ENCODE peak calls at places on chromosome 5, in five cellular contexts. U, X, H, I and L are unnamed samples.

GRCh38 chr5:149445739-149446369 is 66.8 kb upstream of the IL17B start:
- DNase-seq in U (no peak), X (no peak), H (no peak), I (no peak), L (no peak)

GRCh38 chr5:118009761-118010297 is 978.5 kb downstream of the DTWD2 start:
- DNase-seq in U (no peak), X (no peak), H (no peak), I (no peak), L (no peak)

GRCh38 chr5:25905646-25906045 is 1132.7 kb downstream of the CDH9 start:
- DNase-seq in U (no peak), X (no peak), H (no peak), I (no peak), L (no peak)

GRCh38 chr5:106376522-106376921 is 1294.2 kb downstream of the EFNA5 start:
- DNase-seq in U (no peak), X (no peak), H (no peak), I (no peak), L (no peak)

GRCh38 chr5:119527346-119527745 is 75.0 kb downstream of the HSD17B4 start:
- DNase-seq in U (no peak), X (no peak), H (no peak), I (no peak), L (no peak)

GRCh38 chr5:154989641-154990040 is 23.9 kb upstream of the KIF4B start:
- DNase-seq in U (no peak), X (no peak), H (no peak), I (no peak), L (no peak)

GRCh38 chr5:60522299-60522915 is 177.6 kb downstream of the DEPDC1B start:
- DNase-seq in U (no peak), X (no peak), H (no peak), I (no peak), L (no peak)

GRCh38 chr5:141650851-141651727 is at the start of gene FCHSD1:
- DNase-seq in U (peak; percentile 85), X (peak; percentile 73), H (peak; percentile 93), I (peak; percentile 98), L (peak; percentile 83)

GRCh38 chr5:37532976-37533740 is 154.0 kb downstream of the WDR70 start:
- DNase-seq in U (no peak), X (no peak), H (no peak), I (no peak), L (no peak)

GRCh38 chr5:111574316-111574715 is 62.0 kb upstream of the STARD4 start:
- DNase-seq in U (no peak), X (no peak), H (no peak), I (no peak), L (no peak)

GRCh38 chr5:76601470-76601869 is 21.7 kb downstream of the F2RL2 start:
- DNase-seq in U (no peak), X (no peak), H (peak; percentile 57), I (no peak), L (no peak)

GRCh38 chr5:154312571-154312970 is 122.0 kb downstream of the GALNT10 start:
- DNase-seq in U (no peak), X (no peak), H (no peak), I (no peak), L (no peak)

GRCh38 chr5:34022131-34022705 is 14.4 kb upstream of the AMACR start:
- DNase-seq in U (no peak), X (no peak), H (no peak), I (no peak), L (no peak)

GRCh38 chr5:157328277-157328912 is 62.5 kb downstream of the CYFIP2 start:
- DNase-seq in U (peak; percentile 46), X (peak; percentile 60), H (peak; percentile 72), I (peak; percentile 88), L (peak; percentile 24)

GRCh38 chr5:42888771-42889170 is 77.1 kb upstream of the SELENOP start:
- DNase-seq in U (no peak), X (no peak), H (no peak), I (no peak), L (no peak)

GRCh38 chr5:59390074-59390659 is 503.4 kb downstream of the PDE4D start:
- DNase-seq in U (no peak), X (no peak), H (peak; percentile 20), I (no peak), L (no peak)

GRCh38 chr5:135245521-135246499 is 153.2 kb downstream of the MACROH2A1 start:
- DNase-seq in U (no peak), X (peak; percentile 31), H (peak; percentile 39), I (peak; percentile 80), L (no peak)

GRCh38 chr5:36631161-36631560 is 24.8 kb downstream of the SLC1A3 start:
- DNase-seq in U (no peak), X (no peak), H (no peak), I (no peak), L (no peak)

GRCh38 chr5:135930029-135930948 is 24.5 kb downstream of the LECT2 start:
- DNase-seq in U (no peak), X (peak; percentile 64), H (peak; percentile 58), I (no peak), L (peak; percentile 46)

GRCh38 chr5:54659651-54660050 is 142.1 kb downstream of the SNX18 start:
- DNase-seq in U (no peak), X (no peak), H (no peak), I (no peak), L (no peak)

GRCh38 chr5:83654427-83654994 is 66.1 kb downstream of the HAPLN1 start:
- DNase-seq in U (no peak), X (no peak), H (no peak), I (no peak), L (no peak)

GRCh38 chr5:151614565-151614964 is 23.4 kb upstream of the FAT2 start:
- DNase-seq in U (no peak), X (no peak), H (no peak), I (no peak), L (no peak)

GRCh38 chr5:67201897-67202549 is 5.4 kb upstream of the CD180 start:
- DNase-seq in U (no peak), X (no peak), H (no peak), I (no peak), L (no peak)

GRCh38 chr5:121138495-121138907 is 674.4 kb downstream of the PRR16 start:
- DNase-seq in U (no peak), X (no peak), H (no peak), I (no peak), L (no peak)

GRCh38 chr5:15266841-15267240 is 233.1 kb upstream of the FBXL7 start:
- DNase-seq in U (no peak), X (no peak), H (no peak), I (no peak), L (no peak)

GRCh38 chr5:132802044-132802684 is 10.9 kb upstream of the SOWAHA start:
- DNase-seq in U (no peak), X (no peak), H (no peak), I (no peak), L (no peak)

GRCh38 chr5:159210306-159210722 is 961 bp upstream of the RNF145 start:
- DNase-seq in U (no peak), X (no peak), H (peak; percentile 29), I (no peak), L (no peak)

GRCh38 chr5:159208508-159209437 is 580 bp downstream of the RNF145 start:
- DNase-seq in U (no peak), X (peak; percentile 59), H (peak; percentile 33), I (peak; percentile 91), L (peak; percentile 15)

GRCh38 chr5:159210846-159211245 is 1.5 kb upstream of the RNF145 start:
- DNase-seq in U (no peak), X (no peak), H (no peak), I (no peak), L (no peak)

GRCh38 chr5:159207616-159208507 is 1.5 kb downstream of the RNF145 start:
- DNase-seq in U (peak; percentile 61), X (peak; percentile 81), H (peak; percentile 76), I (peak; percentile 95), L (peak; percentile 44)

DNA sequence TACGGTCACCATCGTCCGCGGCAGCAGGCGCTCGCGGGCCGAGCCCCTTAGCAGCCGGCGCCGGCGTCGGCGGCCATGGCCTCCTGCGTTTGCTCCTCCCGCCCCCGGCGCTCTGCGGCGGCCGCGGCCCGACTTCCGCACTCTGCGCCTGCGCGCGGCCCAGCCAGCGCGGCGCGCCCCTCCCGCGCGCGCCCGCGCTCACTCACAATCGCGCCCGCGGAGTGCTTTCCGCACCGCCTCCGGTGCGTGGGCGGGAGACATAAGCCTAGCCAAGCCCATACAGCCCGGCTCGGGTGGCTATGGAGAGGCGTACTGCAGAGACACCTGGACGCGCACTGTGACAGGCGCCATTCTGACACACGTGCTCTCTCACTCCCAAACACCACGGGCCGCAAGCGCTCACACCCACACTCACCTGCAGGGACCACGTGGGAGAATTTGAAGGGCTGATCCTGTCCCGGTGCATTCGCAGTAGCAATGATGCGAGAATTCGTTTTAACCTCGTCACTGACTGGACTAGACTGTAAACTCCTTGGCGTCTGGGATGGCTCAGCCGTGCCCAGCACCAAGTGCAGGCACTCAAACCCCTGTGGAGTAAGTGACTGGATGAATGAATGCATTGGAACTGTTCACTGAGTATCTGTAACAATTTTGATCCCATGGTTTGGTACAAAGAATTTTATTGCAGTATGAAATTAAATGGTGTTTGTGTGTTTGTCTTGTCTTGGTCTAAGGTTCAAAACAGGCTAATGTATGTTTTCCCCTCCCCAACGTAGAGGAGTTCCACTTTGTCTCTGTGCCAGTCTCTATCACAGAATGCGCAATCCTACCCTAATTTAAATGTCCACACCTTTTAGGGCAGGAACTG is at the start of gene RNF145:
- DNase-seq in U (peak; percentile 78), X (peak; percentile 85), H (peak; percentile 85), I (peak; percentile 95), L (peak; percentile 55)
- TF ChIP-seq CTCF in U (no peak), X (no peak), H (no peak), I (no peak), L (no peak)

GRCh38 chr5:98840946-98841345 is 67.5 kb downstream of the RGMB start:
- DNase-seq in U (no peak), X (no peak), H (no peak), I (no peak), L (no peak)

GRCh38 chr5:98844865-98845264 is 71.4 kb downstream of the RGMB start:
- DNase-seq in U (no peak), X (no peak), H (no peak), I (no peak), L (no peak)

GRCh38 chr5:98843481-98843880 is 70.0 kb downstream of the RGMB start:
- DNase-seq in U (no peak), X (no peak), H (no peak), I (no peak), L (no peak)

GRCh38 chr5:98836175-98836574 is 62.7 kb downstream of the RGMB start:
- DNase-seq in U (no peak), X (no peak), H (no peak), I (no peak), L (no peak)

GRCh38 chr5:98839469-98840383 is 66.3 kb downstream of the RGMB start:
- DNase-seq in U (no peak), X (no peak), H (no peak), I (no peak), L (no peak)
- TF ChIP-seq CTCF in U (no peak), X (no peak), H (no peak), I (no peak), L (no peak)

GRCh38 chr5:27450607-27451006 is 412.2 kb upstream of the CDH9 start:
- DNase-seq in U (no peak), X (no peak), H (no peak), I (no peak), L (no peak)
- TF ChIP-seq CTCF in U (no peak), X (no peak), H (no peak), I (no peak), L (no peak)

DNA sequence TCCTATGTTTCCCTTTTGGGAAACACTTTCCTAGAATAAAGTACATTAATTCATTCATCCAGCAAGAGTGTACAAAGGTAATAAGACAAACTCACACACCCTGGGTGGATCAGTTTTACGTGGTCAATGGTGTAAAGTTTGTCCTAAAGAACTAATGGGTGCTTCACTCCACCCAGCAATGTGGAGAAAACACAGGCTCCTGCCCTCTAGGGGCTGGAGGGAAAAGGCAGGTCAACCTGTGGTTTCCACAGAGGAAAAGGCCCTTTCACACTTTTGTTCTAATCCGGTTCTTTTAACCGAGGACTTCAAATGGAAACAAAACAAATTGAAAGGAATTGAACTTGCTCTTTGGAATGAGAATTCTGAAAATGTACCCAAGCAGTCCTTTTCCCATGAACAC is 80.9 kb upstream of the SPOCK1 start:
- DNase-seq in U (no peak), X (no peak), H (no peak), I (no peak), L (no peak)
- TF ChIP-seq CTCF in U (peak; percentile 12), X (no peak), H (peak; percentile 37), I (no peak), L (peak; percentile 52)